ENCODE peak calls at places on chromosomes 2 and 18, in four cellular contexts. One of them, this sample, is unnamed.

GRCh38 chr2:84924173-84925106 is 19.0 kb downstream of the TMSB10 start:
- DNase-seq in kidney epithelial cell: no peak
- DNase-seq in GM06990: no peak
- DNase-seq in progenitor cell of endocrine pancreas: no peak
- DNase-seq in this sample: no peak

GRCh38 chr2:17608251-17608650 is 67.8 kb downstream of the VSNL1 start:
- DNase-seq in kidney epithelial cell: no peak
- DNase-seq in progenitor cell of endocrine pancreas: no peak
- DNase-seq in GM06990: no peak
- DNase-seq in this sample: no peak

GRCh38 chr2:216107760-216108159 is 1.4 kb upstream of the XRCC5 start:
- DNase-seq in progenitor cell of endocrine pancreas: no peak
- DNase-seq in kidney epithelial cell: no peak
- DNase-seq in GM06990: no peak
- DNase-seq in this sample: no peak

GRCh38 chr2:112728384-112729175 is 7.8 kb downstream of the NT5DC4 start:
- DNase-seq in progenitor cell of endocrine pancreas: no peak
- DNase-seq in GM06990: no peak
- DNase-seq in kidney epithelial cell: no peak
- DNase-seq in this sample: no peak

GRCh38 chr2:134671498-134671897 is 47.3 kb downstream of the TMEM163 start:
- DNase-seq in kidney epithelial cell: no peak
- DNase-seq in GM06990: no peak
- DNase-seq in progenitor cell of endocrine pancreas: no peak
- DNase-seq in this sample: no peak

GRCh38 chr2:162013514-162014205 is 60.4 kb downstream of the DPP4 start:
- DNase-seq in GM06990: no peak
- DNase-seq in progenitor cell of endocrine pancreas: no peak
- DNase-seq in kidney epithelial cell: no peak
- DNase-seq in this sample: no peak

GRCh38 chr18:8747440-8747937 is 42.1 kb downstream of the MTCL1 start:
- DNase-seq in progenitor cell of endocrine pancreas: no peak
- DNase-seq in kidney epithelial cell: peak; percentile 92
- DNase-seq in GM06990: no peak
- DNase-seq in this sample: no peak

GRCh38 chr2:239222346-239223028 is 178.3 kb downstream of the HDAC4 start:
- DNase-seq in kidney epithelial cell: no peak
- DNase-seq in GM06990: no peak
- DNase-seq in progenitor cell of endocrine pancreas: no peak
- DNase-seq in this sample: no peak

GRCh38 chr18:4433762-4434161 is 21.3 kb downstream of the DLGAP1 start:
- DNase-seq in progenitor cell of endocrine pancreas: no peak
- DNase-seq in GM06990: no peak
- DNase-seq in kidney epithelial cell: peak; percentile 25
- DNase-seq in this sample: no peak

GRCh38 chr2:174124171-174124570 is 124.2 kb downstream of the OLA1 start:
- DNase-seq in GM06990: no peak
- DNase-seq in kidney epithelial cell: no peak
- DNase-seq in progenitor cell of endocrine pancreas: no peak
- DNase-seq in this sample: no peak

GRCh38 chr18:56637897-56638231 is 528 bp downstream of the TXNL1 start:
- DNase-seq in kidney epithelial cell: no peak
- DNase-seq in progenitor cell of endocrine pancreas: no peak
- DNase-seq in GM06990: no peak
- DNase-seq in this sample: no peak

GRCh38 chr2:40192864-40193669 is 258.8 kb downstream of the SLC8A1 start:
- DNase-seq in kidney epithelial cell: peak; percentile 55
- DNase-seq in progenitor cell of endocrine pancreas: no peak
- DNase-seq in GM06990: no peak
- DNase-seq in this sample: no peak

GRCh38 chr2:38925982-38926381 is 36.3 kb downstream of the ARHGEF33 start:
- DNase-seq in progenitor cell of endocrine pancreas: no peak
- DNase-seq in kidney epithelial cell: no peak
- DNase-seq in GM06990: no peak
- DNase-seq in this sample: no peak

GRCh38 chr2:142965464-142965863 is 88.0 kb downstream of the KYNU start:
- DNase-seq in kidney epithelial cell: no peak
- DNase-seq in GM06990: no peak
- DNase-seq in progenitor cell of endocrine pancreas: no peak
- DNase-seq in this sample: no peak

GRCh38 chr2:238285653-238286082 is 2.7 kb downstream of the PER2 start:
- DNase-seq in GM06990: no peak
- DNase-seq in progenitor cell of endocrine pancreas: no peak
- DNase-seq in kidney epithelial cell: peak; percentile 94
- DNase-seq in this sample: no peak

GRCh38 chr2:20604957-20605381 is 45.9 kb downstream of the HS1BP3 start:
- DNase-seq in GM06990: no peak
- DNase-seq in progenitor cell of endocrine pancreas: no peak
- DNase-seq in kidney epithelial cell: no peak
- DNase-seq in this sample: no peak

GRCh38 chr2:191637182-191638078 is 40.5 kb upstream of the NABP1 start:
- DNase-seq in progenitor cell of endocrine pancreas: no peak
- DNase-seq in kidney epithelial cell: no peak
- DNase-seq in GM06990: no peak
- DNase-seq in this sample: peak; percentile 40

GRCh38 chr2:38360177-38360576 is 16.9 kb downstream of the ATL2 start:
- DNase-seq in GM06990: no peak
- DNase-seq in kidney epithelial cell: no peak
- DNase-seq in progenitor cell of endocrine pancreas: no peak
- DNase-seq in this sample: no peak

GRCh38 chr2:131413148-131413747 is 49.3 kb upstream of the RAB6D start:
- DNase-seq in kidney epithelial cell: no peak
- DNase-seq in progenitor cell of endocrine pancreas: no peak
- DNase-seq in GM06990: no peak
- DNase-seq in this sample: peak; percentile 54
- TF ChIP-seq CTCF in kidney epithelial cell: peak; percentile 71
- TF ChIP-seq CTCF in progenitor cell of endocrine pancreas: peak; percentile 82
- TF ChIP-seq CTCF in GM06990: peak; percentile 47
- TF ChIP-seq CTCF in this sample: peak; percentile 35

GRCh38 chr2:235638541-235639192 is 144.8 kb downstream of the AGAP1 start:
- DNase-seq in GM06990: no peak
- DNase-seq in kidney epithelial cell: no peak
- DNase-seq in progenitor cell of endocrine pancreas: no peak
- DNase-seq in this sample: no peak
- TF ChIP-seq CTCF in GM06990: peak; percentile 8
- TF ChIP-seq CTCF in kidney epithelial cell: no peak
- TF ChIP-seq CTCF in progenitor cell of endocrine pancreas: peak; percentile 20
- TF ChIP-seq CTCF in this sample: no peak

DNA sequence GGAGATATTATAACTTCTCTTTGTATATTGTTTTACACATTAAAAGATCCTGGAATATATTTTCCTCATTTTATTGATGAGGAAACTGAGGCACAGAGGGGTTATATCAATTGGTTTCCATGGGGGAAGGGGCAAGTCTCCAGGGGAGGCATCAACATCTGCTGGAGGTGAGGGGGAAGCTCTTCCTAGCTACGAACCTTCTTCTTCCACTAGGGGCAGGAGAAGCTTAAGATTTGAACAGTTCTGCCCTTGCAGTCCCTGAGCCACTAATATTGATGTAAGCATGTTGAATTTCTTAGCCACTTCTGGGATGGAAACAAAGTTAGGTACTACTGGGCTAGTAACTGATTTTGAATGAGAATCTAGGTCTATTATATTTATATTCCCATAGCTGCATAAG is 140.1 kb upstream of the AQP4 start:
- DNase-seq in kidney epithelial cell: no peak
- DNase-seq in progenitor cell of endocrine pancreas: no peak
- DNase-seq in GM06990: no peak
- DNase-seq in this sample: peak; percentile 8
- TF ChIP-seq CTCF in kidney epithelial cell: peak; percentile 55
- TF ChIP-seq CTCF in progenitor cell of endocrine pancreas: peak; percentile 54
- TF ChIP-seq CTCF in GM06990: peak; percentile 58
- TF ChIP-seq CTCF in this sample: peak; percentile 9

DNA sequence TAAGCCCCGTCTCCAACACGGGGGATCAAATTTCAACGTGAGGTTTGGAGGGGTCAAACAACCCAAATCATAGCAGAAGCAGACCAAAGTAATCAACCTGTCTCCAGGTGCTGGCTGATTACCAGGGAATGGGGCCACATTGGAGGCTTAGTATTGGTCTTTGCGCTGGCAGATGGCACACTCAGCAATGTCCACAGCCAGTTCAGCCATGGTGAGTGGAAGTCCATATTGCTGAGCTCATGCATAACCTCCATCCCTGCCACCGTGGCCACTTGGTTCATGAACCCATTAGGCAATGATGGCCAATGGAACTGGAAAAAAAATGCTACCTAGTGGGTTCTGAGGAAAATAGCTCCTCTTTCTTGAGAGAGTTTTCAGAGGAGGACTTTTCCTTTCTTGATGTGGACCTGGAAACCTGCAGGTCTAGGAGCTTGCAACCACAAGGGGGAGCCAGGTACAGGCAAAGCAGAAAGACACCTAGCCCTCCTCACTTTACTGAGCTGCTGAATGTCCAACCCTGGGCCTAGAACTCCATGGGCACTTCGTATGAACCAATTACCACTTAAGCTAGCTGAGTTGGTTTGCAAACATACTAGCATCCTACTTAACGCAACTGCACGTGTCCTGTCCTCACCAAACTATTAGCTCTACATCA is 128.0 kb upstream of the GYPC start:
- DNase-seq in progenitor cell of endocrine pancreas: peak; percentile 28
- DNase-seq in kidney epithelial cell: no peak
- DNase-seq in GM06990: peak; percentile 8
- DNase-seq in this sample: peak; percentile 60
- TF ChIP-seq CTCF in progenitor cell of endocrine pancreas: peak; percentile 68
- TF ChIP-seq CTCF in kidney epithelial cell: peak; percentile 69
- TF ChIP-seq CTCF in GM06990: peak; percentile 81
- TF ChIP-seq CTCF in this sample: peak; percentile 53